ENCODE peak calls at places on chromosomes 2 and 18, in five cellular contexts. Q, L, J, P and G are unnamed samples. For H3K4me1, the result is how much of the 10 kb centered on the place peaks cover.

GRCh38 chr18:80176334-80177080 is 67.4 kb downstream of the ADNP2 start:
- DNase-seq in Q (no peak), L (no peak), J (peak), P (no peak), G (no peak)

GRCh38 chr2:11342561-11343343 is 1.7 kb downstream of the ROCK2 start:
- DNase-seq in Q (peak), L (no peak), J (peak), P (peak), G (no peak)

GRCh38 chr18:79963658-79964329 is 649 bp upstream of the HSBP1L1 start:
- DNase-seq in Q (no peak), L (no peak), J (no peak), P (no peak), G (no peak)

GRCh38 chr18:76274470-76275289 is 220.4 kb downstream of the ZNF516 start:
- DNase-seq in Q (no peak), L (peak), J (no peak), P (peak), G (peak)

GRCh38 chr2:38261569-38262513 is 115.2 kb downstream of the ATL2 start:
- DNase-seq in Q (no peak), L (no peak), J (no peak), P (no peak), G (no peak)

GRCh38 chr2:225995788-225996476 is 596.4 kb downstream of the NYAP2 start:
- DNase-seq in Q (peak), L (no peak), J (peak), P (no peak), G (no peak)

GRCh38 chr18:6521804-6522418 is 107.2 kb upstream of the L3MBTL4 start:
- DNase-seq in Q (peak), L (peak), J (peak), P (no peak), G (peak)

GRCh38 chr2:232039086-232039485 is 77.6 kb downstream of the DIS3L2 start:
- DNase-seq in Q (no peak), L (no peak), J (no peak), P (no peak), G (no peak)

GRCh38 chr2:27889774-27890145 is 427 bp downstream of the RBKS start:
- DNase-seq in Q (peak), L (peak), J (peak), P (no peak), G (peak)

GRCh38 chr2:61328707-61329251 is 142.1 kb downstream of the USP34 start:
- DNase-seq in Q (peak), L (no peak), J (peak), P (peak), G (no peak)

GRCh38 chr2:192546566-192546965 is 351.8 kb upstream of the TMEFF2 start:
- DNase-seq in Q (no peak), L (no peak), J (no peak), P (no peak), G (no peak)

GRCh38 chr2:239370403-239370802 is 30.4 kb downstream of the HDAC4 start:
- DNase-seq in Q (no peak), L (no peak), J (no peak), P (no peak), G (no peak)

GRCh38 chr18:5519448-5520362 is 24.1 kb downstream of the EPB41L3 start:
- DNase-seq in Q (peak), L (peak), J (peak), P (no peak), G (no peak)

GRCh38 chr2:45721150-45721549 is 69.7 kb downstream of the PRKCE start:
- DNase-seq in Q (no peak), L (no peak), J (no peak), P (no peak), G (no peak)

GRCh38 chr18:12748671-12749070 is 45.8 kb downstream of the PSMG2 start:
- DNase-seq in Q (no peak), L (no peak), J (no peak), P (no peak), G (no peak)

GRCh38 chr2:69437751-69438154 is 518 bp upstream of the NFU1 start:
- DNase-seq in Q (no peak), L (no peak), J (peak), P (no peak), G (no peak)

GRCh38 chr2:189635353-189635752 is 25.9 kb upstream of the ASNSD1 start:
- DNase-seq in Q (no peak), L (no peak), J (no peak), P (no peak), G (no peak)

GRCh38 chr2:120432293-120432975 is 86.5 kb downstream of the INHBB start:
- DNase-seq in Q (no peak), L (no peak), J (no peak), P (no peak), G (no peak)

GRCh38 chr2:171469176-171469575 is 35.1 kb downstream of the DCAF17 start:
- DNase-seq in Q (peak), L (no peak), J (no peak), P (no peak), G (no peak)

GRCh38 chr18:46536215-46536874 is 120.7 kb downstream of the LOXHD1 start:
- DNase-seq in Q (peak), L (no peak), J (peak), P (peak), G (no peak)

GRCh38 chr2:211812587-211812986 is 726.0 kb downstream of the ERBB4 start:
- DNase-seq in Q (no peak), L (peak), J (no peak), P (no peak), G (no peak)

GRCh38 chr2:160940699-160941098 is 219.5 kb upstream of the TANK start:
- DNase-seq in Q (no peak), L (no peak), J (peak), P (no peak), G (peak)

GRCh38 chr2:45483997-45484396 is 127.1 kb downstream of the SRBD1 start:
- DNase-seq in Q (no peak), L (peak), J (peak), P (peak), G (no peak)

GRCh38 chr2:42638080-42638784 is 69.8 kb downstream of the MTA3 start:
- DNase-seq in Q (no peak), L (no peak), J (no peak), P (no peak), G (no peak)

GRCh38 chr2:231399853-231400667 is 4.5 kb downstream of the B3GNT7 start:
- DNase-seq in Q (no peak), L (no peak), J (peak), P (no peak), G (no peak)

GRCh38 chr2:37984176-37984575 is 59.1 kb downstream of the RMDN2 start:
- DNase-seq in Q (no peak), L (no peak), J (no peak), P (no peak), G (no peak)

GRCh38 chr18:35171315-35171987 is 69.4 kb upstream of the ZNF397 start:
- DNase-seq in Q (no peak), L (no peak), J (peak), P (no peak), G (no peak)

GRCh38 chr2:60707750-60708371 is 48.2 kb upstream of the PAPOLG start:
- DNase-seq in Q (peak), L (peak), J (peak), P (peak), G (peak)

GRCh38 chr2:190417045-190417842 is 9.1 kb downstream of the MFSD6 start:
- DNase-seq in Q (no peak), L (no peak), J (no peak), P (no peak), G (no peak)

GRCh38 chr2:88321614-88322248 is 130.8 kb downstream of the FOXI3 start:
- DNase-seq in Q (no peak), L (peak), J (no peak), P (no peak), G (no peak)

GRCh38 chr2:241049739-241050623 is 51.6 kb downstream of the SNED1 start:
- DNase-seq in Q (peak), L (peak), J (no peak), P (no peak), G (no peak)

GRCh38 chr2:170963386-170963785 is 34.3 kb downstream of the GORASP2 start:
- DNase-seq in Q (no peak), L (no peak), J (no peak), P (no peak), G (no peak)

GRCh38 chr2:236236559-236237450 is 27.4 kb downstream of the ASB18 start:
- DNase-seq in Q (no peak), L (peak), J (peak), P (no peak), G (no peak)

GRCh38 chr2:200534572-200534971 is 8.6 kb downstream of the SGO2 start:
- DNase-seq in Q (peak), L (no peak), J (no peak), P (no peak), G (no peak)

GRCh38 chr2:16756831-16757644 is 91.4 kb upstream of the CYRIA start:
- DNase-seq in Q (peak), L (peak), J (peak), P (peak), G (peak)

GRCh38 chr2:218082586-218083351 is 13.7 kb downstream of the RUFY4 start:
- DNase-seq in Q (no peak), L (no peak), J (no peak), P (no peak), G (no peak)

GRCh38 chr2:2095360-2096093 is 235.5 kb downstream of the MYT1L start:
- DNase-seq in Q (no peak), L (peak), J (no peak), P (no peak), G (no peak)

GRCh38 chr2:111118455-111119003 is 2.2 kb upstream of the BCL2L11 start:
- DNase-seq in Q (no peak), L (peak), J (no peak), P (no peak), G (no peak)

GRCh38 chr2:111121028-111121872 is 536 bp downstream of the BCL2L11 start:
- DNase-seq in Q (peak), L (peak), J (peak), P (no peak), G (peak)

GRCh38 chr2:111120253-111121027 is at the start of gene BCL2L11:
- DNase-seq in Q (peak), L (peak), J (peak), P (peak), G (peak)

GRCh38 chr2:111119004-111119846 is 1.5 kb upstream of the BCL2L11 start:
- DNase-seq in Q (no peak), L (peak), J (peak), P (no peak), G (no peak)

GRCh38 chr2:111119847-111120252 is 864 bp upstream of the BCL2L11 start:
- DNase-seq in Q (no peak), L (no peak), J (no peak), P (no peak), G (peak)
- TF ChIP-seq EZH2 in Q (no peak), L (peak), J (no peak), P (no peak), G (no peak)

DNA sequence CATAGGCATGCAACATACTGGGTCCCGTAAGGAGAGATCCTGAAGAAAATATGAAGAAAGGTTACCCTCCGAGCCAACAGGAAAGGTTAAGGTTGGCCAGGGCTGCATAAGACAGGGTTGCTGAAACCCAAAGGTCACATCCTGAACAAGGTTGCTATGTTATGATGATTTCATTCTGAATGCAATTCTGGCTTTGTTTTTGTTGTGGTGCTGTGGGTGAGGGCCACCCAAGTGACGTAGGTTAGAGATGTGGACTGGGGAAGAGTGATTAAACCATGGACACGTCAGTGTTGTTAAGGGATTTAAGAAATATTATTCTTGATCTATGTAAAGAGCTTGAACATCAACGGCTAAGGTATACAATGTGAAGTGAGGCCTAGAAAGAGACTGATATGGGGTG is 60.0 kb downstream of the ZEB2 start:
- DNase-seq in Q (peak), L (peak), J (peak), P (no peak), G (no peak)
- H3K27ac ChIP-seq in Q (peak), L (no peak), J (peak), P (no peak), G (no peak)

GRCh38 chr2:64274399-64275173 is 130.4 kb upstream of the PELI1 start:
- DNase-seq in Q (peak), L (no peak), J (peak), P (no peak), G (no peak)

GRCh38 chr2:64276417-64277095 is 132.3 kb upstream of the PELI1 start:
- DNase-seq in Q (peak), L (peak), J (peak), P (no peak), G (no peak)

GRCh38 chr2:64273524-64274398 is 129.5 kb upstream of the PELI1 start:
- DNase-seq in Q (peak), L (no peak), J (peak), P (no peak), G (peak)

GRCh38 chr2:64277101-64277849 is 133.1 kb upstream of the PELI1 start:
- DNase-seq in Q (peak), L (peak), J (peak), P (no peak), G (no peak)

DNA sequence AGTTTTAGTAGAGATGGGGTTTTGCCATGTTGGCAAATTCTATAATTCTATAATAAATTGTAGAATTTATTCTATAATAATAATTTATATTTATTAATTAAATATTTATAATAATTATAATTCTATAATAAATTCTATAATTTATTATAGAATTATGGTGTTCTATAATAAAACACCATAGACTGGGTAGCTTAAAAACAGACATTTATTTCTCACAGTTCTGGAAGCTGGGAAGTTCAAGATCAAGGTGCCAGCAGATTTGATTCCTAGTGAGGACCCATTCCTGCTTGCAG is 130.9 kb upstream of the PELI1 start:
- DNase-seq in Q (no peak), L (no peak), J (no peak), P (no peak), G (no peak)
- H3K4me1 ChIP-seq in Q (under half), L (under half), J (under half), P (under half), G (half or more)

GRCh38 chr2:202035941-202036372 is 2.3 kb downstream of the FZD7 start:
- DNase-seq in Q (peak), L (no peak), J (no peak), P (no peak), G (no peak)

GRCh38 chr2:202034249-202035088 is 814 bp downstream of the FZD7 start:
- DNase-seq in Q (peak), L (no peak), J (peak), P (no peak), G (peak)

GRCh38 chr2:202036601-202037037 is 3.0 kb downstream of the FZD7 start:
- DNase-seq in Q (peak), L (no peak), J (peak), P (no peak), G (no peak)

GRCh38 chr2:202033317-202034248 is at the start of gene FZD7:
- DNase-seq in Q (peak), L (peak), J (peak), P (peak), G (peak)

GRCh38 chr2:202035089-202035940 is 1.7 kb downstream of the FZD7 start:
- DNase-seq in Q (peak), L (peak), J (peak), P (no peak), G (no peak)
- TF ChIP-seq EZH2 in Q (no peak), L (no peak), J (no peak), P (no peak), G (no peak)

DNA sequence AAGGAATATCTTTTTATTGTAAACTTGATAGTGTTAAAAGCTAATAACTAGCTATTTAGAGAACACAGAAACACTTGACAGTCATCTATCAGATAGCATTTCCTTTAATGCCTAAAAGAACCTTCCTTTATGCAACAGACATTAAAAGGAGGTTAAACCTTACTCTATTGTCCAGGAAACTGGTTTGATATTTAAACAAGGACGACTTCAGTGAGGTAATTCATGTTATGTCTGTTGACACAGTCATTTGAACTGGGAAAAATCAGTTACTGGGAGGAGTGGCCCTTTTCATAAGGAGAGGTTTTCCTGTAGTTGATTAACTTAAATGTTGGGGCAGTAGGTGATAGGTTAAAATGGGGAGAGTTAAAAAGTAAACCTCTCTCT is 6.7 kb downstream of the TGIF1 start:
- DNase-seq in Q (no peak), L (no peak), J (no peak), P (no peak), G (no peak)
- H3K27ac ChIP-seq in Q (no peak), L (peak), J (peak), P (peak), G (no peak)

GRCh38 chr2:73134471-73134870 is 21.7 kb upstream of the RAB11FIP5 start:
- DNase-seq in Q (peak), L (no peak), J (peak), P (no peak), G (no peak)

GRCh38 chr2:73135236-73135635 is 22.5 kb upstream of the RAB11FIP5 start:
- DNase-seq in Q (no peak), L (no peak), J (no peak), P (no peak), G (no peak)

GRCh38 chr2:73131807-73132206 is 19.1 kb upstream of the RAB11FIP5 start:
- DNase-seq in Q (no peak), L (no peak), J (peak), P (no peak), G (no peak)

GRCh38 chr2:73130790-73131189 is 18.0 kb upstream of the RAB11FIP5 start:
- DNase-seq in Q (no peak), L (no peak), J (no peak), P (no peak), G (no peak)

DNA sequence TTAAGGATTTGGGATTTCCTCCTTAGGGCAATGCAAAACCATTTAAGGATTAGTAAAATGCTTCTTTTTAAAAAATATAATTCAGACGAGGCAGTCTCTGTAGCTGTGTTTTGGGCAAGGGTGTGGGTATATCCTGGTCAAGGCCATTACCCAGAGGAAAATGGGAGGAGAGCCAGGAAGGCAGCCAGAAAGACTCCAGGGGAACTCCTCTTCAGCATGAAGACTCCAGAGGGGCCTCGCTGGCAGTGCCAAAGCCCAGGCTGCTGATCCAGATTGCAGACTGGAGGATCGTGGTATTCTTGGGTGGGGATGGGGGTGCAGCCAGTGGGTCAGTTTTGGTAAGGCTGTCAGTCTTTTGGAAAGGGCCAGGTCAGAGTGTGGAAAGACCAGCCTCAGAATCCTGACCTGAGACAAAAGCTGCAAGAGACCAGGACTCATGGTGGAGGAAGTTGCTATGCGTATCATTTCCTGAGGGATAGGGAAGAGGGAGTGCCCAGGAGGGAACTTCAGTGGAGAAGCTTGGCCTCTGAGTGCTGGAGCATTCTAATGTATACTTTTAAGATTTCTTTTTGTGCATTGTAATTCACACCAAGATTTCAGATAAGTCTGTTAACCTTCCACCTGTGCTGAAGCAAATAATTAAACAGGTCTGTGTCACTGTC is 20.9 kb upstream of the RAB11FIP5 start:
- DNase-seq in Q (no peak), L (no peak), J (peak), P (no peak), G (no peak)
- H3K4me1 ChIP-seq in Q (under half), L (under half), J (under half), P (under half), G (under half)